ENCODE peak calls at places on chromosomes 13 and 19, in eight cellular contexts. E is neuronal stem cell, A is AG04450, Y is tibial nerve, V is lung, J is fibroblast of lung, N is GM12865, Z is GM23338. R is an unnamed sample.

GRCh38 chr13:87677334-87678234 is 6.4 kb downstream of the SLITRK5 start:
- DNase-seq in E (peak), V (no peak), N (no peak), Z (peak), Y (no peak), J (no peak), A (no peak), R (no peak)

GRCh38 chr13:110187501-110188161 is 119.3 kb downstream of the COL4A1 start:
- DNase-seq in J (peak), V (no peak), Y (no peak), Z (no peak), A (peak), N (no peak), E (no peak), R (no peak)

GRCh38 chr13:88097541-88097940 is 426.4 kb downstream of the SLITRK5 start:
- DNase-seq in J (no peak), Z (no peak), V (no peak), N (no peak), E (no peak), A (no peak), Y (no peak), R (no peak)

GRCh38 chr19:17721821-17722220 is 2.5 kb downstream of the MAP1S start:
- DNase-seq in J (no peak), N (no peak), A (no peak), Z (no peak), Y (peak), V (peak), E (no peak), R (no peak)

GRCh38 chr19:31095100-31095804 is 254.0 kb downstream of the TSHZ3 start:
- DNase-seq in E (no peak), Y (no peak), Z (no peak), A (no peak), N (no peak), J (no peak), V (no peak), R (no peak)

GRCh38 chr13:93620366-93620765 is 393.8 kb downstream of the GPC6 start:
- DNase-seq in E (no peak), A (no peak), Y (no peak), V (no peak), J (peak), N (no peak), Z (no peak), R (no peak)

GRCh38 chr19:48878219-48879024 is 6.2 kb downstream of the PPP1R15A start:
- DNase-seq in Z (no peak), J (peak), E (no peak), V (no peak), A (no peak), N (no peak), Y (no peak), R (peak)

GRCh38 chr13:49240017-49240416 is 7.7 kb upstream of the CDADC1 start:
- DNase-seq in J (peak), V (no peak), Z (peak), N (peak), Y (no peak), E (no peak), A (no peak), R (no peak)

GRCh38 chr13:114339779-114340534 is 25.7 kb downstream of the CHAMP1 start:
- DNase-seq in J (peak), A (no peak), E (no peak), N (peak), Z (peak), Y (no peak), V (no peak), R (no peak)

GRCh38 chr19:50435221-50435620 is 2.5 kb downstream of the MYBPC2 start:
- DNase-seq in E (no peak), Z (no peak), V (no peak), N (no peak), A (no peak), Y (no peak), J (no peak), R (no peak)

GRCh38 chr13:106151056-106151699 is 384.3 kb downstream of the EFNB2 start:
- DNase-seq in J (peak), N (no peak), A (peak), E (peak), V (no peak), Z (peak), Y (no peak), R (no peak)

GRCh38 chr13:76723551-76724232 is 162.5 kb downstream of the KCTD12 start:
- DNase-seq in Y (no peak), E (no peak), A (peak), Z (peak), N (peak), J (peak), V (peak), R (peak)

R was measured in tibial artery.